ENCODE peak calls at places on chromosome 1, in four cellular contexts. N, B, R and Q are unnamed samples.

GRCh38 chr1:223860051-223860559 is 14.4 kb upstream of the TP53BP2 start:
- DNase-seq in N (no peak), B (no peak), R (no peak), Q (no peak)

GRCh38 chr1:205344010-205344808 is 12.5 kb downstream of the KLHDC8A start:
- DNase-seq in N (peak; percentile 71), B (no peak), R (peak; percentile 59), Q (no peak)

GRCh38 chr1:32307313-32307712 is 15.4 kb downstream of the HDAC1 start:
- DNase-seq in N (peak; percentile 40), B (no peak), R (no peak), Q (no peak)

GRCh38 chr1:245396615-245397014 is 241.8 kb downstream of the KIF26B start:
- DNase-seq in N (no peak), B (no peak), R (no peak), Q (no peak)

GRCh38 chr1:43835141-43836021 is 98.2 kb upstream of the ARTN start:
- DNase-seq in N (peak; percentile 61), B (no peak), R (no peak), Q (peak; percentile 68)

GRCh38 chr1:167905182-167905581 is 8.8 kb downstream of the ADCY10 start:
- DNase-seq in N (no peak), B (no peak), R (peak; percentile 48), Q (no peak)

GRCh38 chr1:218361298-218362065 is 16.3 kb downstream of the TGFB2 start:
- DNase-seq in N (no peak), B (no peak), R (peak; percentile 66), Q (peak; percentile 31)

GRCh38 chr1:117367769-117368059 is 465 bp downstream of the MAN1A2 start:
- DNase-seq in N (no peak), B (no peak), R (no peak), Q (no peak)

GRCh38 chr1:167068761-167069160 is 21.4 kb downstream of the GPA33 start:
- DNase-seq in N (no peak), B (no peak), R (no peak), Q (no peak)

GRCh38 chr1:10108948-10109347 is 76.2 kb downstream of the UBE4B start:
- DNase-seq in N (no peak), B (no peak), R (no peak), Q (no peak)

GRCh38 chr1:1132042-1132927 is 16.4 kb upstream of the C1orf159 start:
- DNase-seq in N (no peak), B (no peak), R (no peak), Q (no peak)

GRCh38 chr1:7912743-7913557 is 27.7 kb downstream of the TNFRSF9 start:
- DNase-seq in N (no peak), B (no peak), R (no peak), Q (peak; percentile 33)

GRCh38 chr1:200075938-200076546 is 48.5 kb downstream of the NR5A2 start:
- DNase-seq in N (no peak), B (peak; percentile 71), R (peak; percentile 58), Q (peak; percentile 58)

GRCh38 chr1:35269190-35269988 is 880 bp downstream of the ZMYM4 start:
- DNase-seq in N (no peak), B (no peak), R (no peak), Q (no peak)

GRCh38 chr1:101453844-101454243 is 217.0 kb downstream of the S1PR1 start:
- DNase-seq in N (no peak), B (no peak), R (no peak), Q (no peak)

GRCh38 chr1:153534226-153534932 is 1.4 kb downstream of the S100A6 start:
- DNase-seq in N (no peak), B (no peak), R (no peak), Q (no peak)

GRCh38 chr1:44084998-44085675 is 33.5 kb upstream of the KLF17 start:
- DNase-seq in N (no peak), B (peak; percentile 15), R (no peak), Q (peak; percentile 16)

GRCh38 chr1:32339363-32339978 is 3.4 kb upstream of the MARCKSL1 start:
- DNase-seq in N (no peak), B (no peak), R (no peak), Q (no peak)

DNA sequence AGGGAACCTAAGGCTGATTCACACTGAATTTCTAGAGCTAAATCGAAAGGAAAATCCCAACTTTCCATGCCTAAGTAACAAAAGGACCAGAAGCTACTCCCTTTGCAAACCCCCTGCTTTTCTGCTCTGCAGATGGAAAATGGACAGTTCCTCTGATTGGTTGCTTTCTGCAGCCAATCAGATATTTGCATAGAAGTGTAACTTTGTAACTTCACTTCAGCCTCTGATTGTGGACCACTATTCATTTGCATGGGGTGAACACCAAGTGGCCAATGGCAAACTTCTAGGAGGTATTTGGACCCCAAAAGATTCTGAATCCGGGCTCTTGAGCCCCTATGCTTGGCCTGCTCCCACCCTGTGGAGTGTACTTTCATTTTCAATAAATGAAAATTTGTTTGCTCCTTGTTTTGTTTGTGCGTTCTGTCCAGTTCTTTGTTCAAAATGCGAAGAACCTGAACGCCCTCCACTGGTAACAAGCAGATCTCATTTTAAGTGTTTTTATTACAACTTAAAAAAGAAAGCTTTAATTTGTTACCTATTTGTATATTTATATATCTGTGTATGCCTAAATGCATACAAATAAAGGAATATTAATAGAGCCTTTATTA is 6.4 kb upstream of the GSTM4 start:
- DNase-seq in N (peak; percentile 47), B (no peak), R (no peak), Q (peak; percentile 18)
- TF ChIP-seq TCF7L2 in N (no peak), B (no peak), R (no peak), Q (no peak)

GRCh38 chr1:226466301-226466700 is 58.4 kb upstream of the PARP1 start:
- DNase-seq in N (no peak), B (no peak), R (no peak), Q (no peak)
- TF ChIP-seq TCF7L2 in N (no peak), B (no peak), R (no peak), Q (no peak)

GRCh38 chr1:196088551-196088950 is 519.7 kb downstream of the KCNT2 start:
- DNase-seq in N (no peak), B (no peak), R (no peak), Q (no peak)
- TF ChIP-seq TCF7L2 in N (no peak), B (no peak), R (no peak), Q (no peak)

GRCh38 chr1:19645544-19646252 is 1.6 kb downstream of the NBL1 start:
- DNase-seq in N (no peak), B (no peak), R (no peak), Q (no peak)
- TF ChIP-seq TCF7L2 in N (no peak), B (no peak), R (no peak), Q (no peak)

GRCh38 chr1:69510026-69510425 is 57.7 kb upstream of the LRRC7 start:
- DNase-seq in N (no peak), B (no peak), R (no peak), Q (no peak)
- TF ChIP-seq TCF7L2 in N (no peak), B (no peak), R (no peak), Q (no peak)

DNA sequence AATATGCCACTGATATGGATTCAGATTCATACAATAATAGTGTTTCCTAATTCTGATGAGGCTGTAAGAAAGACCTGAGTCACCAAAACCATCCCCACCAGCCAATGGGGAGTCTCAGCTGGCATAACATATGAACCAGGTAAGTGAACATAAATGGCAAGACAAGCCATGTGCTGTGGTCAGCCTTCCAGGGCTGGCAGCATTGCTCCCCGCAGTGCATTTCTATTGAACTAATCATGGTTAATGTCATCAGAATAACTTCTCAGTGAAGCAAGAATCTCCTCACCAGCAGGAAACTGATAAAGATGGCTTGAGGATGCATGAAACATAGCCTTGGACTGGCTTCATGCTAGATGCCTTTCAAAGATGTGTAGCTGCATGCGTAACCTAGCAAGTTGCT is 87.9 kb downstream of the NTNG1 start:
- DNase-seq in N (no peak), B (no peak), R (no peak), Q (no peak)
- TF ChIP-seq TCF7L2 in N (no peak), B (no peak), R (no peak), Q (no peak)

DNA sequence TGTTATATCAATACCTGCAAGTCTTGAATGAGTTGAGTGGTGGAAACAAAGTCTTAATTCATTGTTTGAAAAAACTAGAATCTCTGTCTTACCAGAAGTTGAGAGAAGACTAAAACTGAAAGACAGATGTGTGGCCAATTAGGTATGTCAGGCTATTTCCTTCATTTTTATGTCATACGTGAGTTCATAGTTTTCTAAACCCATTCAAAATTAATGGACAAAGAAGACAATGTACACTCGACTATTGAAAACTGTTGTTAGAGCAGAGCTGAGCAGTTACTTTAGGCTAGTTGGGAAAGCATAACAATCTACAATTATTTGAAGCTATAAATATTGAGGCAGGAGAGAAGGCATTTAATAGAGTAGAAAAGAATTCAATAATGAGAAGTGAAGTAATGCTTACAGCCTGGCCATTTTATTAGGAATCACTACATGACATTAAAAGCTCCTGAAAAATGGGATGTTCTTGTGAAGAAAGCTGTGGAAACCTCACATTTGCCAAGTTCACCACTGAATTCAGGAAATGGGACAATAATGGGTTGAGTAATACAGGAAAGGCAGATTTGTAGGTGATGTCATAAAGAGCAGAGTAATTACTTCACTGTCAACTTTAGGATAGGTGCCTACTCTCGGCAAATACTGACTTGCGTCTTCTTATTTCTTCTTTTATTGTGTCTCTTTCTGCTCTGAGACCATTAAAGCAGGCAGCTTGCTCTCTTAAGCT is 204.4 kb downstream of the PLA2G4A start:
- DNase-seq in N (no peak), B (no peak), R (no peak), Q (no peak)
- TF ChIP-seq TCF7L2 in N (no peak), B (no peak), R (no peak), Q (no peak)

DNA sequence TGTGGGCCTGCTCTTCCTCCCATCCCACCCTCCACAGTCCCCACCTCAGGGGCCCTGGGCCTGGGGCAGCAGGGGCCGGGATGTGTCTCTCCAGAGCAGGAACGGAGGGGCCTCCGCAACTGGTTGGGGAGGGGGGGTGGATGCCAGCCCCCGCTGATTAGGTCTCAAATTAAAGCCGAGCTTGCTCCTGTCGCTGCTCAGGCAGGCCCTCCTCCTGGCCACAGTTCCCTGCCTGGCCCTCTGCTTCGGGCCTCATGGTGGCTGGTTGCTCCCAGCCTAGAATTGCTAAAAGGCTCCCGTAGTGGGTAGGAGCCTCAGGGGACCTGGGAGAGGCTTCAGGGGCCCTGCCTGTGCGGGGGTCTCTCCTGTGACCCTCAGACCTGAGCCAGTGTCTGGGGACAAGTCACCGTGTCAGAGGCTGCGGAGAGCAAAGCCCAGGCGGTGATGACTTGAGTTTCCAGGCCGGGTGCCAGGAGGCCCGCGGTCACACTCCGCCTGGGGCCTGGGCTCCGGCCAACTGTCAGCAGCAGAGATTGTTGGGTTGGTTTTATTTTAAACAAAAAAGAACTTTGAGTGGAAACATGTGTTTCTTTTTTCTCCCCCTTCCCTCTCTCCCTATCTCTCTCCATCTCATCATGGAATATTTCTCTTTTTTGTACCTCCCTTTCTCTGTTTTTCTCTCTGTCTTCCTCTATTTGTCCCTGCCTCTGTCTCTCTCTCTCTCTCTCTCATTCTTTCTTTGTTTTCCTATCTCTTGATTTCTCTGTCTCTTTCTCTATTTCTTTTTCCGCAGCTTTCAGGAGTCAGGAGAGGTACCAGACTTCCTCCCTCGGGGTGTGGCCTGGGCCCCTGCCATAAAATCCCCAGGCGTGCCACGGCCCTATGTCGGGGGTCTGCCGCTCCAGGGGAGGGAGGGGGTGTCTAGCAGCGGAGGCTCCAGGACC is 20.0 kb upstream of the EPHA2 start:
- DNase-seq in N (peak; percentile 61), B (no peak), R (no peak), Q (no peak)
- TF ChIP-seq TCF7L2 in N (no peak), B (peak; percentile 51), R (no peak), Q (peak; percentile 64)

GRCh38 chr1:232968965-232969364 is 18.6 kb downstream of the NTPCR start:
- DNase-seq in N (no peak), B (no peak), R (no peak), Q (no peak)
- TF ChIP-seq TCF7L2 in N (no peak), B (no peak), R (no peak), Q (no peak)